ENCODE peak calls at places on chromosomes 4 and X, in four cellular contexts. W, P, F and L are unnamed samples.

GRCh38 chrX:4547218-4547836 is 833.9 kb upstream of the PRKX start:
- DNase-seq in W (peak), P (peak), F (peak), L (peak)

GRCh38 chr4:147741190-147741788 is 9.4 kb downstream of the ARHGAP10 start:
- DNase-seq in F (no peak), W (no peak), P (no peak), L (no peak)

GRCh38 chr4:79757580-79757979 is 315.4 kb downstream of the ANTXR2 start:
- DNase-seq in W (no peak), F (no peak), P (no peak), L (no peak)

GRCh38 chrX:136202889-136203288 is 48.3 kb downstream of the MAP7D3 start:
- DNase-seq in W (peak), P (no peak), F (no peak), L (peak)

GRCh38 chrX:7941390-7942042 is 14.3 kb upstream of the PNPLA4 start:
- DNase-seq in F (no peak), P (peak), W (peak), L (peak)

GRCh38 chr4:168831919-168832745 is 177.9 kb downstream of the CBR4 start:
- DNase-seq in F (peak), P (peak), W (peak), L (peak)

GRCh38 chrX:81280148-81280547 is 78.2 kb downstream of the SH3BGRL start:
- DNase-seq in P (no peak), W (peak), F (no peak), L (no peak)

GRCh38 chrX:47976254-47977151 is 27.3 kb downstream of the ZNF182 start:
- DNase-seq in F (no peak), W (no peak), P (no peak), L (no peak)

GRCh38 chr4:28831867-28832266 is 1888.3 kb upstream of the PCDH7 start:
- DNase-seq in W (no peak), F (no peak), P (no peak), L (no peak)

GRCh38 chrX:103616676-103617186 is 9.0 kb downstream of the TCEAL3 start:
- DNase-seq in P (no peak), W (no peak), F (no peak), L (no peak)

GRCh38 chrX:17294561-17294960 is 80.4 kb upstream of the NHS start:
- DNase-seq in W (no peak), P (no peak), F (no peak), L (no peak)

GRCh38 chr4:15238720-15239119 is 189.1 kb upstream of the C1QTNF7 start:
- DNase-seq in P (peak), W (peak), F (peak), L (peak)

GRCh38 chrX:33831211-33831610 is 300.9 kb downstream of the FAM47A start:
- DNase-seq in W (no peak), P (no peak), F (no peak), L (no peak)

GRCh38 chr4:155530290-155530689 is 136.4 kb upstream of the GUCY1A1 start:
- DNase-seq in P (no peak), F (no peak), W (no peak), L (peak)

GRCh38 chrX:12789976-12790375 is 1.2 kb upstream of the PRPS2 start:
- DNase-seq in F (no peak), W (no peak), P (no peak), L (no peak)

GRCh38 chr4:10096201-10096975 is 20.2 kb downstream of the WDR1 start:
- DNase-seq in W (peak), P (no peak), F (peak), L (peak)

DNA sequence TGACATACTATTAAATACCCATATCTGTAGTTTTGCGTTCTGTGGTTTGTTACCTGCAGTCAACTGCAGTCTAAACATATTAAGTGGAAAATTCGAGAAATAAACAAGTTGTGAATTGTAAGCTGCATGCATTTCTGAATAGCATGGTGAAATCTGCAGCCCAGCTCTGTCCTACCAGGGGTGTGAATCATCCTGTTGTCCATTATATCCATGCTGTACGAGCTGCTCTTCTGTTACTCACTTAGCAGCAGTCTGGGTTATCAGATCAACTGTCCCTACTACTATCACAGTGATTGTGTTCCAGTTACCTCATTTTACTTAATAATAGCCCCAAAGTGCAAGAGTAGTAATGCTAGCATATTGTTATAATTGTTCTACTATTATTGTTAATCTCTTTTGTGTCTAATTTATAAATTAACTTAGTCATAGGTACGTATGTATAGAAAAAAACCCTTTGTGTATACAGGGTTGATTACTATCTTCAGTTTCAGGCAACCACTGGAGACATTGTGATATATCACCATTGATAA is 173.7 kb upstream of the FAT4 start:
- DNase-seq in P (no peak), F (no peak), W (no peak), L (no peak)
- TF ChIP-seq JUN in P (no peak), F (no peak), W (no peak), L (no peak)

GRCh38 chr4:8379281-8379680 is 61.2 kb downstream of the ACOX3 start:
- DNase-seq in F (no peak), P (no peak), W (no peak), L (no peak)
- H3K4me2 ChIP-seq in F (no peak), P (no peak), W (no peak), L (no peak)

GRCh38 chrX:131010186-131010585 is 48.0 kb upstream of the ARHGAP36 start:
- DNase-seq in P (no peak), F (no peak), W (no peak), L (no peak)
- TF ChIP-seq JUN in P (no peak), F (no peak), W (no peak), L (no peak)

DNA sequence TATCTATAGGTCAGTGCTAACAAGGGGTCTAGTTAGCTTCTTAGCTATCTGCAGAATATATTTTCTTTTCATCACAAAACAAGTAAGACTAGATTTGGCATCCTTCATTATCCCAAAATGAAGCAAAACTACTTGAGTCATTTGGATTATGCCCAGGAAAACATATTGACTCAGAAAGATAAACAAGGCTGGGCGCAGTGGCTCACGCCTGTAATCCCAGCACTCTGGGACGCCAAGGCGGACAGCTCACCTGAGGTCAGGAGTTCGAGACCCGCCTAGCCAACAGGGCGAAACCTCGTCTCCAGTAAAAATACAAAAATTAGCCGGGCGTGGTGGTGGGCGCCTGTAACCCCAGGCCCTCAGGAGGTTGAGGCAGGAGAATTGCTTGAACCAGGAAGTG is 18.0 kb upstream of the MND1 start:
- DNase-seq in P (no peak), W (no peak), F (no peak), L (peak)
- H3K4me2 ChIP-seq in P (no peak), W (no peak), F (no peak), L (peak)

GRCh38 chrX:8960809-8961413 is 73.0 kb downstream of the FAM9B start:
- DNase-seq in F (no peak), W (no peak), P (no peak), L (no peak)

GRCh38 chrX:8955521-8955920 is 78.4 kb downstream of the FAM9B start:
- DNase-seq in P (no peak), W (no peak), F (no peak), L (no peak)
- TF ChIP-seq JUN in P (no peak), W (no peak), F (no peak), L (no peak)

DNA sequence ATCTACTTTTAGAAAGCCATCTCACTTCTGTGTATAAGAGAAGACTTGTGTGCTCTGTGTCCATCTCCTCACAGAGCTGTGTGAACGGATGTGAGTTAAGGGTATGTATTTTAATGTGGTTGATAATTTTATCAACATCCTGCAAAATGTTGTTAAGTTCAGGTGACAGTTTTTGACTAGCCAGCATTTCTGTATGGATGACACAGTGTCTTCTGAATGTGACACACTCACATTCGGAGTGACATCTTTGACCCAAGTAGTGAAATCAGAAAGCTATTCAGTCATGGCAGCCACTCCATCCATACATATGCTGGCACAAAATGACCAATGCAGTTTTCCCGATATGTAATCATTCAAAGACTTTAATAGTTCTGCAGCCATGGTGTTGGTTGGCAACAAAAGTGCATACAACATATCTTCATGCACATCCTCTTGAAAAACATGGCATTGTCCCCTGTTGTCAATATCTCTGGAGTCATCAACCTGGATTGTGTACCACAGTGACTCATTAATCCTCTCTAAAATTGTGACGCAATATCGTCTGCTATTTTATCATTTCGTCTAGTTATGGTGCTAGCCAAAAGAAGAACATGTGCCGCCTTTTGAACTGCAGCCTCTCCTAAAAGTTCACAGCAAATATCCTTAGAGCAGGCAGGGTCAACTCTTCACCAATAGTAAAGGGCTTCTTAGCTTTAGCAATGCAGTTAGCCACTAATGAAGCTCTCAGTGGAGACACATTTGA is 6.8 kb upstream of the FGF2 start:
- DNase-seq in P (no peak), W (peak), F (no peak), L (no peak)
- H3K4me2 ChIP-seq in P (no peak), W (peak), F (no peak), L (no peak)

GRCh38 chr4:170274616-170275015 is 184.9 kb upstream of the AADAT start:
- DNase-seq in W (no peak), F (no peak), P (no peak), L (no peak)

GRCh38 chr4:170271723-170272122 is 182.0 kb upstream of the AADAT start:
- DNase-seq in P (no peak), F (no peak), W (no peak), L (no peak)

GRCh38 chr4:170270628-170271027 is 180.9 kb upstream of the AADAT start:
- DNase-seq in W (no peak), P (no peak), F (no peak), L (no peak)

GRCh38 chr4:170272959-170273358 is 183.2 kb upstream of the AADAT start:
- DNase-seq in F (no peak), P (no peak), W (no peak), L (no peak)

DNA sequence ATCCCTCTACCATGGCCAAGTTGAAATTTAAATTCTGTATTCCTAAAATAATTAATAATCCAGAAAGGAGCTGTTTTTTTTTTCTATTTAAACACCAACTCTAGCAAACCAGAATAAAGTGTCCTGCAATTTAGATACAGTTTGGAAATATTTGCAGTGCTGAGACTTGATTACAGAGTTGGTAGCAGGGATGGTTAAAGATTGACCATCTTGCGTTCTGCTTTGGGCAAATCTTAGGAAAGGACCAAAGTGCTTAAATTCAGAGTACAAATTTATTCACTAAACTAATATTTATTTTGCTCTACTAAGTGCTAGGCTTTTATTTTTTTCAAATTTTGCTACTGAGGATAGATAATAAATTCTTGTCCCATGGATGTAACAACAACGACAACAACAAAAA is 180.2 kb upstream of the AADAT start:
- DNase-seq in F (no peak), W (no peak), P (no peak), L (no peak)
- TF ChIP-seq JUN in F (no peak), W (no peak), P (no peak), L (no peak)